ENCODE peak calls at places on chromosomes 6 and 20, in six cellular contexts. N, Z, R, P, U and D are unnamed samples.

GRCh38 chr6:4598384-4598783 is 177.8 kb upstream of the CDYL start:
- DNase-seq in R (no peak), N (no peak), U (no peak), P (no peak), Z (no peak), D (no peak)

GRCh38 chr20:51087306-51087705 is 64.4 kb upstream of the KCNG1 start:
- DNase-seq in U (no peak), Z (no peak), N (no peak), R (no peak), P (no peak), D (no peak)

GRCh38 chr20:59948828-59949720 is 8.9 kb downstream of the FAM217B start:
- DNase-seq in U (no peak), P (peak), R (no peak), N (peak), Z (no peak), D (peak)

GRCh38 chr6:157240059-157240959 is 83.0 kb downstream of the TMEM242 start:
- DNase-seq in R (no peak), U (no peak), P (peak), N (peak), Z (no peak), D (no peak)

GRCh38 chr6:128098000-128098581 is 197.2 kb upstream of the THEMIS start:
- DNase-seq in N (no peak), P (no peak), U (no peak), R (no peak), Z (no peak), D (no peak)

GRCh38 chr6:76771076-76771634 is 692.1 kb downstream of the HTR1B start:
- DNase-seq in R (no peak), N (no peak), Z (no peak), P (no peak), U (no peak), D (no peak)

GRCh38 chr6:11200356-11200755 is 32.1 kb downstream of the NEDD9 start:
- DNase-seq in Z (no peak), U (no peak), N (no peak), P (no peak), R (no peak), D (no peak)

GRCh38 chr6:35058827-35059522 is 82.2 kb downstream of the TCP11 start:
- DNase-seq in P (no peak), R (no peak), U (no peak), Z (no peak), N (no peak), D (no peak)

GRCh38 chr6:153001767-153002612 is 519 bp downstream of the MTRF1L start:
- DNase-seq in U (no peak), P (no peak), N (peak), R (no peak), Z (no peak), D (no peak)

GRCh38 chr6:65776332-65776731 is 69.3 kb upstream of the EYS start:
- DNase-seq in P (peak), R (no peak), N (peak), Z (no peak), U (no peak), D (no peak)